ENCODE peak calls at places on chromosomes 6 and 20, in eight cellular contexts. A is fibroblast of gingiva; Y is stimulated activated naive CD8-positive, alpha-beta T cell treated with anti-CD3 and anti-CD28 coated beads, Interleukin-15, amount 100 ng/mL, for 72 hours; F is dorsolateral prefrontal cortex; G is left cardiac atrium; W is AG09309; D is NCI-H1436 treated with DMSO at 0.1 percent for 48 hours; B is EL. H is an unnamed sample.
A peak's percentile ranks its signal among the peaks of the same experiment; 100 is the strongest.

GRCh38 chr6:126140015-126140414 is 153.7 kb downstream of the TRMT11 start:
- DNase-seq in A (no peak), Y (no peak), F (no peak), G (no peak), W (no peak), D (no peak), B (no peak), H (no peak)

GRCh38 chr6:11854418-11855165 is 76.0 kb upstream of the ADTRP start:
- DNase-seq in A (peak; percentile 55), Y (no peak), F (no peak), G (no peak), W (no peak), D (no peak), B (peak; percentile 83), H (no peak)

GRCh38 chr20:63553251-63553932 is 567 bp upstream of the FNDC11 start:
- DNase-seq in A (peak; percentile 80), Y (peak; percentile 91), F (no peak), G (peak; percentile 88), W (no peak), D (no peak), B (peak; percentile 80), H (peak; percentile 91)

GRCh38 chr6:134787261-134787871 is 162.5 kb downstream of the ALDH8A1 start:
- DNase-seq in A (peak; percentile 18), Y (no peak), F (no peak), G (no peak), W (no peak), D (no peak), B (peak; percentile 66), H (no peak)

GRCh38 chr6:106128981-106129761 is 43.0 kb downstream of the PRDM1 start:
- DNase-seq in A (peak; percentile 79), Y (no peak), F (no peak), G (no peak), W (peak; percentile 98), D (no peak), B (peak; percentile 91), H (no peak)

GRCh38 chr6:128725271-128726233 is 157.4 kb upstream of the LAMA2 start:
- DNase-seq in A (peak; percentile 14), Y (no peak), F (no peak), G (no peak), W (peak; percentile 7), D (no peak), B (peak; percentile 47), H (no peak)

GRCh38 chr6:97669191-97669651 is 386.2 kb upstream of the MMS22L start:
- DNase-seq in A (no peak), Y (peak; percentile 27), F (peak; percentile 72), G (peak; percentile 43), W (no peak), D (no peak), B (peak; percentile 3), H (peak; percentile 77)

GRCh38 chr6:34112102-34112501 is 33.8 kb downstream of the GRM4 start:
- DNase-seq in A (no peak), Y (no peak), F (no peak), G (no peak), W (no peak), D (no peak), B (no peak), H (no peak)

GRCh38 chr6:53326372-53327016 is 22.3 kb downstream of the ELOVL5 start:
- DNase-seq in A (peak; percentile 95), Y (no peak), F (no peak), G (peak; percentile 65), W (peak; percentile 97), D (no peak), B (peak; percentile 99), H (no peak)

GRCh38 chr20:63145156-63145555 is 70.8 kb downstream of the YTHDF1 start:
- DNase-seq in A (no peak), Y (no peak), F (no peak), G (no peak), W (no peak), D (no peak), B (peak; percentile 13), H (no peak)

GRCh38 chr20:57564951-57565642 is 4.2 kb downstream of the PCK1 start:
- DNase-seq in A (no peak), Y (no peak), F (no peak), G (no peak), W (no peak), D (no peak), B (no peak), H (no peak)

GRCh38 chr6:127606131-127606562 is 29.2 kb downstream of the C6orf58 start:
- DNase-seq in A (peak; percentile 53), Y (no peak), F (no peak), G (no peak), W (peak; percentile 20), D (no peak), B (peak; percentile 55), H (peak; percentile 14)

GRCh38 chr6:29589423-29590048 is 4.6 kb downstream of the OR2H2 start:
- DNase-seq in A (peak; percentile 39), Y (peak; percentile 43), F (no peak), G (no peak), W (no peak), D (no peak), B (peak; percentile 54), H (peak; percentile 58)

GRCh38 chr20:33442136-33443005 is 1.2 kb downstream of the SNTA1 start:
- DNase-seq in A (no peak), Y (no peak), F (no peak), G (no peak), W (no peak), D (no peak), B (no peak), H (no peak)

GRCh38 chr6:82204010-82204409 is 43.5 kb downstream of the IBTK start:
- DNase-seq in A (no peak), Y (no peak), F (no peak), G (no peak), W (no peak), D (no peak), B (no peak), H (no peak)

GRCh38 chr6:165835410-165835851 is 172.4 kb upstream of the PDE10A start:
- DNase-seq in A (no peak), Y (no peak), F (no peak), G (no peak), W (no peak), D (no peak), B (no peak), H (no peak)

GRCh38 chr6:133265066-133265465 is 23.9 kb downstream of the EYA4 start:
- DNase-seq in A (no peak), Y (no peak), F (no peak), G (no peak), W (no peak), D (no peak), B (no peak), H (no peak)

GRCh38 chr6:18185624-18186023 is 30.4 kb downstream of the KDM1B start:
- DNase-seq in A (no peak), Y (no peak), F (no peak), G (no peak), W (no peak), D (no peak), B (no peak), H (no peak)

GRCh38 chr6:164640946-164641345 is 668.5 kb downstream of the C6orf118 start:
- DNase-seq in A (no peak), Y (no peak), F (peak; percentile 51), G (no peak), W (no peak), D (no peak), B (no peak), H (no peak)

GRCh38 chr6:159169193-159169555 is at the start of gene FNDC1:
- DNase-seq in A (no peak), Y (peak; percentile 66), F (no peak), G (peak; percentile 44), W (no peak), D (no peak), B (no peak), H (peak; percentile 82)

GRCh38 chr6:150830409-150831165 is 34.9 kb upstream of the MTHFD1L start:
- DNase-seq in A (no peak), Y (no peak), F (no peak), G (no peak), W (no peak), D (no peak), B (peak; percentile 47), H (no peak)

GRCh38 chr20:51211191-51211590 is 188.3 kb upstream of the KCNG1 start:
- DNase-seq in A (no peak), Y (no peak), F (no peak), G (no peak), W (no peak), D (no peak), B (no peak), H (no peak)

GRCh38 chr6:12769556-12770255 is 53.1 kb downstream of the PHACTR1 start:
- DNase-seq in A (no peak), Y (no peak), F (peak; percentile 53), G (no peak), W (no peak), D (no peak), B (peak; percentile 69), H (peak; percentile 42)

GRCh38 chr6:26183237-26183580 is 96.0 kb downstream of the HFE start:
- DNase-seq in A (no peak), Y (no peak), F (no peak), G (no peak), W (no peak), D (no peak), B (no peak), H (no peak)

GRCh38 chr6:56757585-56757984 is 114.9 kb upstream of the DST start:
- DNase-seq in A (peak; percentile 50), Y (no peak), F (no peak), G (no peak), W (no peak), D (no peak), B (peak; percentile 63), H (no peak)

GRCh38 chr6:83192456-83192855 is 609 bp downstream of the PGM3 start:
- DNase-seq in A (no peak), Y (no peak), F (no peak), G (no peak), W (no peak), D (no peak), B (peak; percentile 32), H (no peak)